ENCODE peak calls at places on chromosomes 5 and 9, in five cellular contexts. M, E, G, I and H are unnamed samples.
A peak's percentile ranks its signal among the peaks of the same experiment; 100 is the strongest.

GRCh38 chr5:78903936-78904335 is 81.2 kb downstream of the ARSB start:
- DNase-seq in M (no peak), E (no peak), G (no peak), I (no peak), H (no peak)

GRCh38 chr9:108153391-108153790 is 663.8 kb upstream of the KLF4 start:
- DNase-seq in M (no peak), E (no peak), G (no peak), I (no peak), H (no peak)

GRCh38 chr5:77083088-77083487 is 4.0 kb downstream of the ZBED3 start:
- DNase-seq in M (no peak), E (no peak), G (no peak), I (no peak), H (no peak)

GRCh38 chr9:133396952-133397351 is 20.8 kb downstream of the STKLD1 start:
- DNase-seq in M (no peak), E (peak; percentile 51), G (no peak), I (peak; percentile 13), H (no peak)

GRCh38 chr9:86176468-86176867 is 77.1 kb upstream of the GOLM1 start:
- DNase-seq in M (no peak), E (no peak), G (no peak), I (no peak), H (no peak)

GRCh38 chr5:181217805-181218065 is 5.3 kb upstream of the TRIM41 start:
- DNase-seq in M (no peak), E (no peak), G (no peak), I (no peak), H (no peak)

GRCh38 chr5:39811381-39811780 is 386.6 kb upstream of the DAB2 start:
- DNase-seq in M (no peak), E (no peak), G (no peak), I (no peak), H (no peak)

GRCh38 chr9:116332090-116332489 is 178.5 kb downstream of the PAPPA start:
- DNase-seq in M (no peak), E (no peak), G (no peak), I (no peak), H (no peak)

GRCh38 chr5:92758552-92758951 is 822.5 kb downstream of the NR2F1-AS1 start:
- DNase-seq in M (no peak), E (peak; percentile 32), G (no peak), I (no peak), H (no peak)

GRCh38 chr9:72443855-72444254 is 77.6 kb upstream of the TMC1 start:
- DNase-seq in M (no peak), E (no peak), G (no peak), I (peak; percentile 23), H (no peak)

GRCh38 chr5:59673438-59674058 is 220.0 kb downstream of the PDE4D start:
- DNase-seq in M (no peak), E (peak; percentile 59), G (no peak), I (peak; percentile 60), H (no peak)

GRCh38 chr5:96066386-96066719 is 104.7 kb upstream of the ELL2 start:
- DNase-seq in M (no peak), E (no peak), G (no peak), I (no peak), H (no peak)

GRCh38 chr9:84139296-84140100 is 158.9 kb downstream of the RMI1 start:
- DNase-seq in M (peak; percentile 51), E (peak; percentile 44), G (no peak), I (no peak), H (no peak)